ENCODE peak calls at places on chromosomes 6 and 20, in nine cellular contexts. P, A, M, X, K, O, F, V and S are unnamed samples.

GRCh38 chr6:12342664-12343063 is 52.5 kb downstream of the EDN1 start:
- DNase-seq in A (no peak), V (no peak), P (no peak), F (no peak), X (no peak), O (no peak), K (no peak), M (no peak), S (no peak)

GRCh38 chr6:5580736-5581568 is 319.6 kb downstream of the FARS2 start:
- DNase-seq in F (no peak), K (no peak), A (no peak), V (no peak), P (no peak), X (no peak), O (no peak), M (no peak), S (no peak)

GRCh38 chr6:139173172-139173571 is 38.3 kb downstream of the HECA start:
- DNase-seq in A (no peak), K (no peak), M (no peak), X (no peak), V (no peak), F (no peak), O (no peak), P (no peak), S (no peak)

GRCh38 chr20:15643713-15644112 is 929.5 kb downstream of the KIF16B start:
- DNase-seq in K (peak), A (no peak), P (no peak), F (no peak), X (no peak), M (peak), O (no peak), V (no peak), S (no peak)

GRCh38 chr6:98839788-98840361 is 5.5 kb downstream of the POU3F2 start:
- DNase-seq in A (no peak), P (no peak), X (peak), K (no peak), V (peak), F (no peak), O (peak), M (no peak), S (no peak)

GRCh38 chr6:34386316-34387137 is 5.9 kb downstream of the NUDT3 start:
- DNase-seq in O (no peak), F (no peak), X (no peak), A (no peak), K (no peak), V (no peak), M (no peak), P (no peak), S (no peak)

GRCh38 chr20:61733891-61734732 is 331.6 kb downstream of the TAF4 start:
- DNase-seq in O (no peak), A (no peak), F (no peak), X (no peak), P (no peak), V (no peak), K (peak), M (no peak), S (no peak)

GRCh38 chr6:166351715-166352285 is 9.5 kb upstream of the SFT2D1 start:
- DNase-seq in A (no peak), K (peak), X (no peak), M (no peak), V (no peak), O (peak), P (no peak), F (no peak), S (no peak)

GRCh38 chr20:19802492-19803158 is 44.6 kb downstream of the RIN2 start:
- DNase-seq in M (no peak), X (no peak), F (no peak), A (no peak), K (peak), V (no peak), O (no peak), P (peak), S (peak)

GRCh38 chr6:13013681-13014550 is 297.3 kb downstream of the PHACTR1 start:
- DNase-seq in M (peak), F (no peak), O (no peak), V (peak), X (peak), K (no peak), A (no peak), P (no peak), S (no peak)

GRCh38 chr6:3882865-3883264 is 33.7 kb downstream of the FAM50B start:
- DNase-seq in P (no peak), A (no peak), X (no peak), M (no peak), K (no peak), V (no peak), F (no peak), O (no peak), S (no peak)